ENCODE peak calls at places on chromosomes 12 and 14, in six cellular contexts. P is activated CD4-positive, alpha-beta T cell treated with anti-CD3 and anti-CD28 coated beads, Interleukin-2, amount 10 ng/mL, durations not matched to agents 7 days and 5 days; R is effector CD4-positive, alpha-beta T cell; I is cerebellar cortex; W is GOT3; S is choroid plexus epithelial cell. T is an unnamed sample.

GRCh38 chr12:14952295-14952995 is 9.0 kb downstream of the ARHGDIB start:
- DNase-seq in W (no peak), I (no peak), S (peak; percentile 98), P (peak; percentile 77), R (peak; percentile 54), T (peak; percentile 99)

GRCh38 chr12:124650912-124651311 is 83.5 kb upstream of the NCOR2 start:
- DNase-seq in S (no peak), P (no peak), R (no peak), W (no peak), I (no peak), T (no peak)

GRCh38 chr12:132204064-132204821 is 60.0 kb downstream of the NOC4L start:
- DNase-seq in R (no peak), W (no peak), S (no peak), I (no peak), P (no peak), T (no peak)

GRCh38 chr14:24211311-24211710 is 2.0 kb downstream of the CHMP4A start:
- DNase-seq in W (no peak), R (no peak), I (no peak), S (no peak), P (no peak), T (no peak)

GRCh38 chr14:95345032-95345431 is 25.3 kb upstream of the CLMN start:
- DNase-seq in P (no peak), I (no peak), R (no peak), S (no peak), W (no peak), T (no peak)

GRCh38 chr14:93033983-93034670 is 81.6 kb downstream of the ITPK1 start:
- DNase-seq in P (peak; percentile 50), I (no peak), R (peak; percentile 23), S (no peak), W (no peak), T (no peak)

GRCh38 chr12:122955151-122955550 is 11.1 kb downstream of the ABCB9 start:
- DNase-seq in I (no peak), R (no peak), P (no peak), W (no peak), S (no peak), T (no peak)

GRCh38 chr14:104976198-104977007 is 1.8 kb downstream of the AHNAK2 start:
- DNase-seq in I (peak; percentile 57), R (peak; percentile 84), P (peak; percentile 85), S (peak; percentile 82), W (peak; percentile 14), T (peak; percentile 67)

GRCh38 chr12:14239935-14240872 is 125.3 kb upstream of the ATF7IP start:
- DNase-seq in P (no peak), W (no peak), R (no peak), S (no peak), I (no peak), T (no peak)

GRCh38 chr14:103576371-103577024 is 13.7 kb downstream of the COA8 start:
- DNase-seq in S (peak; percentile 93), R (no peak), I (peak; percentile 62), W (no peak), P (no peak), T (peak; percentile 90)

GRCh38 chr12:98127854-98128253 is 387.5 kb upstream of the TMPO start:
- DNase-seq in S (no peak), W (no peak), I (no peak), R (no peak), P (no peak), T (no peak)

GRCh38 chr14:83779266-83779665 is 1750.7 kb upstream of the FLRT2 start:
- DNase-seq in I (no peak), R (no peak), P (no peak), W (no peak), S (peak; percentile 81), T (peak; percentile 91)

GRCh38 chr12:113241191-113242017 is 20.1 kb downstream of the TPCN1 start:
- DNase-seq in W (no peak), I (no peak), R (no peak), P (no peak), S (peak; percentile 85), T (peak; percentile 95)

GRCh38 chr14:94110552-94111181 is at the start of gene IFI27:
- DNase-seq in W (no peak), P (peak; percentile 24), I (no peak), R (no peak), S (peak; percentile 53), T (peak; percentile 53)

GRCh38 chr14:24147761-24148428 is 597 bp downstream of the RNF31 start:
- DNase-seq in R (no peak), P (no peak), W (no peak), I (no peak), S (peak; percentile 13), T (peak; percentile 23)

GRCh38 chr14:97602438-97603117 is 805.4 kb downstream of the VRK1 start:
- DNase-seq in R (peak; percentile 71), P (peak; percentile 84), W (no peak), S (no peak), I (no peak), T (no peak)

GRCh38 chr14:95495538-95496025 is 20.9 kb downstream of the SYNE3 start:
- DNase-seq in I (no peak), S (no peak), P (no peak), W (no peak), R (no peak), T (no peak)

GRCh38 chr14:53180272-53181221 is 27.4 kb upstream of the DDHD1 start:
- DNase-seq in W (no peak), I (peak; percentile 62), S (peak; percentile 64), P (peak; percentile 7), R (peak; percentile 4), T (peak; percentile 18)

GRCh38 chr14:103084021-103084919 is at the start of gene LBHD2:
- DNase-seq in I (no peak), W (no peak), P (no peak), S (no peak), R (no peak), T (peak; percentile 32)

GRCh38 chr14:77376380-77376770 is 519 bp downstream of the TMED8 start:
- DNase-seq in P (peak; percentile 42), R (peak; percentile 2), W (no peak), S (peak; percentile 21), I (peak; percentile 25), T (no peak)